ENCODE peak calls at places on chromosome 7, in ten cellular contexts. Q is amygdala, F is HTR-8/SVneo, U is GM12865, L is HEK293T, J is adipocyte, T is lower leg skin, Y is Calu3, P is NCI-H1105, O is IMR-90. G is an unnamed sample.

GRCh38 chr7:87628780-87629569 is 777 bp downstream of the RUNDC3B start:
- DNase-seq in Q (no peak), F (peak), U (peak), L (peak), J (peak), T (peak), Y (peak), P (peak), O (no peak), G (peak)

GRCh38 chr7:16114633-16115032 is 306.7 kb downstream of the CRPPA start:
- DNase-seq in Q (no peak), F (peak), U (no peak), L (no peak), J (peak), T (no peak), Y (peak), P (no peak), O (peak), G (no peak)

GRCh38 chr7:103915958-103916357 is 73.5 kb downstream of the RELN start:
- DNase-seq in Q (no peak), F (no peak), U (no peak), L (no peak), J (no peak), T (no peak), Y (peak), P (no peak), O (peak), G (no peak)

GRCh38 chr7:130894146-130895005 is 160.4 kb upstream of the KLF14 start:
- DNase-seq in Q (no peak), F (no peak), U (no peak), L (no peak), J (peak), T (peak), Y (peak), P (peak), O (peak), G (no peak)

GRCh38 chr7:132270517-132270916 is 305.8 kb downstream of the PLXNA4 start:
- DNase-seq in Q (no peak), F (no peak), U (no peak), L (no peak), J (peak), T (no peak), Y (no peak), P (no peak), O (peak), G (no peak)

GRCh38 chr7:27129729-27130539 is 623 bp downstream of the HOXA4 start:
- DNase-seq in Q (no peak), F (no peak), U (no peak), L (no peak), J (no peak), T (peak), Y (no peak), P (no peak), O (no peak), G (no peak)

GRCh38 chr7:76071316-76072242 is 23.7 kb downstream of the MDH2 start:
- DNase-seq in Q (no peak), F (no peak), U (no peak), L (peak), J (no peak), T (no peak), Y (no peak), P (no peak), O (peak), G (no peak)

GRCh38 chr7:43694399-43694748 is 34.9 kb downstream of the COA1 start:
- DNase-seq in Q (no peak), F (no peak), U (no peak), L (no peak), J (peak), T (no peak), Y (no peak), P (no peak), O (peak), G (no peak)

GRCh38 chr7:32774411-32774970 is 117.1 kb downstream of the KBTBD2 start:
- DNase-seq in Q (no peak), F (no peak), U (no peak), L (no peak), J (peak), T (no peak), Y (no peak), P (no peak), O (no peak), G (no peak)

GRCh38 chr7:140653319-140654108 is 12.9 kb upstream of the DENND2A start:
- DNase-seq in Q (peak), F (peak), U (peak), L (peak), J (peak), T (no peak), Y (peak), P (peak), O (peak), G (peak)

GRCh38 chr7:29289156-29290021 is 94.8 kb downstream of the CHN2 start:
- DNase-seq in Q (no peak), F (no peak), U (peak), L (no peak), J (no peak), T (no peak), Y (no peak), P (peak), O (no peak), G (peak)

GRCh38 chr7:117963278-117964184 is 90.3 kb upstream of the CTTNBP2 start:
- DNase-seq in Q (no peak), F (no peak), U (no peak), L (no peak), J (no peak), T (no peak), Y (no peak), P (no peak), O (no peak), G (no peak)

GRCh38 chr7:154862153-154862791 is 140.7 kb downstream of the PAXIP1 start:
- DNase-seq in Q (no peak), F (no peak), U (no peak), L (no peak), J (no peak), T (no peak), Y (no peak), P (peak), O (no peak), G (no peak)

GRCh38 chr7:15891151-15891842 is 204.8 kb upstream of the MEOX2 start:
- DNase-seq in Q (no peak), F (peak), U (no peak), L (no peak), J (peak), T (no peak), Y (no peak), P (no peak), O (peak), G (no peak)

GRCh38 chr7:5282464-5283316 is at the start of gene SLC29A4:
- DNase-seq in Q (no peak), F (peak), U (peak), L (peak), J (peak), T (no peak), Y (peak), P (peak), O (no peak), G (peak)

GRCh38 chr7:103524042-103524907 is 78.3 kb upstream of the SLC26A5 start:
- DNase-seq in Q (no peak), F (peak), U (peak), L (peak), J (peak), T (no peak), Y (no peak), P (peak), O (peak), G (peak)

GRCh38 chr7:25861704-25862253 is 290.2 kb upstream of the NFE2L3 start:
- DNase-seq in Q (no peak), F (no peak), U (no peak), L (no peak), J (peak), T (no peak), Y (no peak), P (no peak), O (no peak), G (no peak)

GRCh38 chr7:17523813-17524741 is 225.6 kb downstream of the AHR start:
- DNase-seq in Q (no peak), F (no peak), U (peak), L (no peak), J (peak), T (no peak), Y (peak), P (peak), O (peak), G (no peak)

GRCh38 chr7:119935418-119936025 is 337.5 kb upstream of the KCND2 start:
- DNase-seq in Q (no peak), F (peak), U (peak), L (peak), J (peak), T (no peak), Y (no peak), P (peak), O (peak), G (no peak)

GRCh38 chr7:105975770-105976428 is 12.8 kb downstream of the CDHR3 start:
- DNase-seq in Q (no peak), F (no peak), U (no peak), L (no peak), J (no peak), T (peak), Y (no peak), P (no peak), O (peak), G (no peak)

GRCh38 chr7:95190515-95190914 is 133.8 kb downstream of the PON1 start:
- DNase-seq in Q (no peak), F (no peak), U (peak), L (no peak), J (no peak), T (no peak), Y (no peak), P (no peak), O (no peak), G (no peak)

GRCh38 chr7:568031-568680 is 48.5 kb upstream of the PDGFA start:
- DNase-seq in Q (no peak), F (no peak), U (no peak), L (no peak), J (no peak), T (no peak), Y (no peak), P (no peak), O (no peak), G (no peak)

GRCh38 chr7:80210400-80210799 is 75.8 kb downstream of the GNAI1 start:
- DNase-seq in Q (no peak), F (no peak), U (no peak), L (no peak), J (peak), T (no peak), Y (no peak), P (no peak), O (peak), G (no peak)

GRCh38 chr7:50748472-50748871 is 34.2 kb downstream of the GRB10 start:
- DNase-seq in Q (no peak), F (no peak), U (no peak), L (no peak), J (no peak), T (no peak), Y (no peak), P (no peak), O (no peak), G (no peak)

GRCh38 chr7:26034386-26034785 is 117.6 kb upstream of the NFE2L3 start:
- DNase-seq in Q (no peak), F (no peak), U (no peak), L (no peak), J (no peak), T (no peak), Y (no peak), P (no peak), O (no peak), G (no peak)

GRCh38 chr7:96224682-96225081 is 97.2 kb downstream of the SLC25A13 start:
- DNase-seq in Q (no peak), F (no peak), U (no peak), L (peak), J (no peak), T (no peak), Y (no peak), P (no peak), O (no peak), G (no peak)

GRCh38 chr7:159141159-159141558 is 3.5 kb downstream of the VIPR2 start:
- DNase-seq in Q (no peak), F (no peak), U (no peak), L (no peak), J (no peak), T (peak), Y (no peak), P (no peak), O (no peak), G (no peak)

GRCh38 chr7:66033471-66034385 is 41.9 kb upstream of the ASL start:
- DNase-seq in Q (no peak), F (no peak), U (no peak), L (no peak), J (no peak), T (no peak), Y (no peak), P (no peak), O (peak), G (no peak)

GRCh38 chr7:69603937-69604494 is 5.7 kb downstream of the AUTS2 start:
- DNase-seq in Q (no peak), F (no peak), U (peak), L (no peak), J (no peak), T (no peak), Y (no peak), P (no peak), O (no peak), G (no peak)